ENCODE peak calls at places on chromosomes 12 and 14, in seven cellular contexts. Z, F, J, G, L, A and O are unnamed samples.

GRCh38 chr14:99284254-99285004 is 12.4 kb upstream of the BCL11B start:
- DNase-seq in Z (no peak), F (peak), J (no peak), G (no peak), L (no peak), A (no peak), O (no peak)

GRCh38 chr14:77212933-77213656 is 31.5 kb downstream of the TMEM63C start:
- DNase-seq in Z (peak), F (peak), J (peak), G (peak), L (no peak), A (peak), O (peak)

GRCh38 chr14:85634205-85634604 is 104.3 kb downstream of the FLRT2 start:
- DNase-seq in Z (no peak), F (no peak), J (peak), G (no peak), L (no peak), A (no peak), O (no peak)

GRCh38 chr14:48690349-48690748 is 895.8 kb downstream of the RPS29 start:
- DNase-seq in Z (no peak), F (no peak), J (no peak), G (no peak), L (no peak), A (no peak), O (no peak)

GRCh38 chr14:55077691-55078151 is 26.3 kb downstream of the MAPK1IP1L start:
- DNase-seq in Z (no peak), F (no peak), J (no peak), G (no peak), L (no peak), A (no peak), O (no peak)

GRCh38 chr12:96303656-96304055 is 96.6 kb downstream of the CDK17 start:
- DNase-seq in Z (no peak), F (no peak), J (no peak), G (no peak), L (no peak), A (no peak), O (no peak)

GRCh38 chr14:59698793-59699192 is 122.2 kb upstream of the CCDC175 start:
- DNase-seq in Z (no peak), F (no peak), J (no peak), G (peak), L (peak), A (no peak), O (no peak)

GRCh38 chr14:36214476-36215216 is 38.1 kb upstream of the PTCSC3 start:
- DNase-seq in Z (no peak), F (no peak), J (no peak), G (no peak), L (no peak), A (no peak), O (no peak)

GRCh38 chr12:25692115-25693035 is 139.3 kb upstream of the LMNTD1 start:
- DNase-seq in Z (no peak), F (no peak), J (no peak), G (no peak), L (no peak), A (no peak), O (no peak)

GRCh38 chr12:55935742-55936151 is 4.8 kb downstream of the DGKA start:
- DNase-seq in Z (no peak), F (no peak), J (no peak), G (no peak), L (no peak), A (no peak), O (no peak)

GRCh38 chr14:76953196-76953945 is 75.1 kb downstream of the IRF2BPL start:
- DNase-seq in Z (peak), F (peak), J (no peak), G (no peak), L (peak), A (no peak), O (peak)

GRCh38 chr14:68564826-68565760 is 227.8 kb downstream of the ZFP36L1 start:
- DNase-seq in Z (no peak), F (no peak), J (no peak), G (no peak), L (no peak), A (no peak), O (no peak)

GRCh38 chr12:20268771-20269170 is 99.6 kb upstream of the PDE3A start:
- DNase-seq in Z (no peak), F (no peak), J (no peak), G (no peak), L (no peak), A (no peak), O (no peak)

GRCh38 chr14:92252291-92252690 is 70.7 kb upstream of the SLC24A4 start:
- DNase-seq in Z (no peak), F (no peak), J (no peak), G (no peak), L (no peak), A (no peak), O (no peak)

GRCh38 chr12:50079771-50080170 is 5.4 kb upstream of the SMARCD1 start:
- DNase-seq in Z (no peak), F (no peak), J (no peak), G (no peak), L (no peak), A (no peak), O (no peak)

GRCh38 chr14:44777567-44777966 is 184.2 kb downstream of the KLHL28 start:
- DNase-seq in Z (no peak), F (no peak), J (no peak), G (no peak), L (no peak), A (no peak), O (no peak)

GRCh38 chr12:10211975-10212622 is 578 bp upstream of the GABARAPL1 start:
- DNase-seq in Z (peak), F (peak), J (peak), G (peak), L (peak), A (peak), O (peak)

GRCh38 chr12:45478931-45479330 is 250.6 kb upstream of the ARID2 start:
- DNase-seq in Z (no peak), F (no peak), J (no peak), G (no peak), L (no peak), A (no peak), O (no peak)

GRCh38 chr12:127509066-127509778 is 757.7 kb upstream of the TMEM132C start:
- DNase-seq in Z (no peak), F (no peak), J (peak), G (no peak), L (peak), A (no peak), O (no peak)

GRCh38 chr12:79685068-79685467 is 5.7 kb downstream of the PAWR start:
- DNase-seq in Z (no peak), F (no peak), J (no peak), G (no peak), L (no peak), A (no peak), O (no peak)

GRCh38 chr12:81468206-81468605 is 290.9 kb downstream of the PPFIA2 start:
- DNase-seq in Z (no peak), F (no peak), J (no peak), G (no peak), L (peak), A (no peak), O (no peak)

GRCh38 chr12:95318071-95318545 is 100.5 kb downstream of the VEZT start:
- DNase-seq in Z (no peak), F (no peak), J (no peak), G (no peak), L (peak), A (no peak), O (no peak)

GRCh38 chr12:28460420-28461130 is 270.3 kb downstream of the CCDC91 start:
- DNase-seq in Z (peak), F (no peak), J (no peak), G (no peak), L (no peak), A (no peak), O (peak)

GRCh38 chr14:37122288-37122687 is 50.1 kb downstream of the SLC25A21 start:
- DNase-seq in Z (no peak), F (no peak), J (no peak), G (no peak), L (peak), A (no peak), O (no peak)

GRCh38 chr14:60648169-60648933 is 926 bp downstream of the SIX1 start:
- DNase-seq in Z (no peak), F (no peak), J (no peak), G (no peak), L (no peak), A (no peak), O (peak)

GRCh38 chr14:57747036-57747435 is 118.9 kb downstream of the SLC35F4 start:
- DNase-seq in Z (no peak), F (no peak), J (no peak), G (no peak), L (no peak), A (no peak), O (no peak)

GRCh38 chr12:114238808-114239207 is 167.1 kb downstream of the TBX5 start:
- DNase-seq in Z (no peak), F (no peak), J (no peak), G (no peak), L (no peak), A (no peak), O (no peak)

GRCh38 chr12:21675096-21675495 is 17.5 kb upstream of the LDHB start:
- DNase-seq in Z (no peak), F (no peak), J (no peak), G (no peak), L (no peak), A (no peak), O (no peak)

GRCh38 chr14:61435563-61436337 is 114.4 kb downstream of the PRKCH start:
- DNase-seq in Z (no peak), F (no peak), J (no peak), G (no peak), L (no peak), A (no peak), O (no peak)

GRCh38 chr12:28057856-28058615 is 85.5 kb upstream of the PTHLH start:
- DNase-seq in Z (peak), F (no peak), J (no peak), G (no peak), L (no peak), A (no peak), O (no peak)

GRCh38 chr14:20400965-20401593 is 12.2 kb downstream of the TEP1 start:
- DNase-seq in Z (no peak), F (no peak), J (peak), G (no peak), L (no peak), A (no peak), O (no peak)